ENCODE peak calls at places on chromosomes 2 and 18, in seven cellular contexts. T, Y, E, L, V, F and D are unnamed samples. For H3K27me3, the result is how much of the 10 kb centered on the place peaks cover.

GRCh38 chr2:80393996-80394395 is 89.4 kb upstream of the LRRTM1 start:
- DNase-seq in T (no peak), Y (no peak), E (no peak), L (no peak), V (no peak), F (no peak), D (no peak)

GRCh38 chr18:36702398-36703010 is 126.3 kb downstream of the TPGS2 start:
- DNase-seq in T (no peak), Y (no peak), E (no peak), L (no peak), V (no peak), F (peak), D (no peak)

GRCh38 chr2:119230219-119230618 is 6.6 kb downstream of the STEAP3 start:
- DNase-seq in T (no peak), Y (no peak), E (no peak), L (no peak), V (no peak), F (no peak), D (no peak)

GRCh38 chr2:104734937-104735586 is 118.9 kb upstream of the POU3F3 start:
- DNase-seq in T (no peak), Y (no peak), E (no peak), L (no peak), V (no peak), F (no peak), D (no peak)

GRCh38 chr2:85312404-85312803 is 15.4 kb downstream of the TGOLN2 start:
- DNase-seq in T (no peak), Y (peak), E (no peak), L (no peak), V (no peak), F (no peak), D (peak)

GRCh38 chr2:148130571-148130970 is 109.7 kb downstream of the MBD5 start:
- DNase-seq in T (no peak), Y (no peak), E (no peak), L (no peak), V (no peak), F (no peak), D (no peak)

GRCh38 chr2:130289780-130290179 is 52.9 kb upstream of the IMP4 start:
- DNase-seq in T (no peak), Y (no peak), E (no peak), L (no peak), V (no peak), F (no peak), D (no peak)

GRCh38 chr18:52275817-52276216 is 64.2 kb upstream of the DCC start:
- DNase-seq in T (no peak), Y (no peak), E (no peak), L (no peak), V (no peak), F (no peak), D (no peak)

GRCh38 chr2:101418704-101419663 is 31.7 kb upstream of the CREG2 start:
- DNase-seq in T (peak), Y (peak), E (peak), L (peak), V (peak), F (peak), D (peak)

GRCh38 chr2:174327958-174328308 is 6.8 kb upstream of the SP9 start:
- DNase-seq in T (no peak), Y (no peak), E (no peak), L (no peak), V (peak), F (no peak), D (peak)
- H3K4me3 ChIP-seq in T (no peak), Y (no peak), E (no peak), L (no peak), V (peak), F (no peak), D (no peak)

GRCh38 chr18:13910986-13911385 is 4.3 kb downstream of the MC2R start:
- DNase-seq in T (no peak), Y (no peak), E (no peak), L (no peak), V (no peak), F (no peak), D (no peak)
- H3K27me3 ChIP-seq in T (under half), Y (half or more), E (under half), L (under half), V (under half), F (under half), D (under half)

GRCh38 chr2:47657886-47658577 is 124.9 kb upstream of the MSH6 start:
- DNase-seq in T (no peak), Y (no peak), E (no peak), L (no peak), V (no peak), F (no peak), D (peak)
- H3K4me3 ChIP-seq in T (no peak), Y (no peak), E (no peak), L (no peak), V (no peak), F (no peak), D (no peak)

GRCh38 chr2:39413063-39413722 is 23.9 kb downstream of the MAP4K3 start:
- DNase-seq in T (no peak), Y (no peak), E (no peak), L (no peak), V (no peak), F (no peak), D (no peak)

GRCh38 chr2:39408351-39409136 is 28.5 kb downstream of the MAP4K3 start:
- DNase-seq in T (no peak), Y (no peak), E (no peak), L (no peak), V (no peak), F (no peak), D (no peak)

GRCh38 chr2:39407516-39408296 is 29.4 kb downstream of the MAP4K3 start:
- DNase-seq in T (no peak), Y (no peak), E (no peak), L (no peak), V (no peak), F (no peak), D (no peak)

GRCh38 chr2:39409697-39410389 is 27.2 kb downstream of the MAP4K3 start:
- DNase-seq in T (no peak), Y (no peak), E (no peak), L (no peak), V (no peak), F (no peak), D (no peak)

GRCh38 chr2:39411186-39411944 is 25.7 kb downstream of the MAP4K3 start:
- DNase-seq in T (no peak), Y (no peak), E (no peak), L (no peak), V (no peak), F (no peak), D (no peak)
- H3K27me3 ChIP-seq in T (under half), Y (under half), E (under half), L (under half), V (under half), F (under half), D (under half)

GRCh38 chr2:62566847-62567246 is 60.9 kb upstream of the TMEM17 start:
- DNase-seq in T (no peak), Y (no peak), E (no peak), L (no peak), V (no peak), F (no peak), D (no peak)

GRCh38 chr2:62569907-62570793 is 64.2 kb upstream of the TMEM17 start:
- DNase-seq in T (no peak), Y (no peak), E (no peak), L (no peak), V (peak), F (no peak), D (no peak)

GRCh38 chr2:62568074-62568473 is 62.1 kb upstream of the TMEM17 start:
- DNase-seq in T (no peak), Y (no peak), E (no peak), L (no peak), V (no peak), F (no peak), D (no peak)

GRCh38 chr2:62570861-62571698 is 65.1 kb upstream of the TMEM17 start:
- DNase-seq in T (no peak), Y (peak), E (no peak), L (no peak), V (peak), F (no peak), D (no peak)

GRCh38 chr2:62568983-62569837 is 63.2 kb upstream of the TMEM17 start:
- DNase-seq in T (no peak), Y (no peak), E (no peak), L (no peak), V (no peak), F (no peak), D (no peak)
- H3K4me3 ChIP-seq in T (no peak), Y (no peak), E (no peak), L (no peak), V (no peak), F (no peak), D (no peak)

GRCh38 chr2:25331686-25332365 is 9.9 kb downstream of the DNMT3A start:
- DNase-seq in T (no peak), Y (no peak), E (no peak), L (no peak), V (no peak), F (no peak), D (peak)

GRCh38 chr2:25332571-25332970 is 9.2 kb downstream of the DNMT3A start:
- DNase-seq in T (no peak), Y (no peak), E (no peak), L (no peak), V (no peak), F (no peak), D (no peak)

GRCh38 chr2:25330273-25330672 is 11.5 kb downstream of the DNMT3A start:
- DNase-seq in T (no peak), Y (no peak), E (no peak), L (no peak), V (no peak), F (no peak), D (no peak)

GRCh38 chr2:25328152-25329085 is 13.3 kb downstream of the DNMT3A start:
- DNase-seq in T (no peak), Y (no peak), E (no peak), L (no peak), V (no peak), F (no peak), D (no peak)

DNA sequence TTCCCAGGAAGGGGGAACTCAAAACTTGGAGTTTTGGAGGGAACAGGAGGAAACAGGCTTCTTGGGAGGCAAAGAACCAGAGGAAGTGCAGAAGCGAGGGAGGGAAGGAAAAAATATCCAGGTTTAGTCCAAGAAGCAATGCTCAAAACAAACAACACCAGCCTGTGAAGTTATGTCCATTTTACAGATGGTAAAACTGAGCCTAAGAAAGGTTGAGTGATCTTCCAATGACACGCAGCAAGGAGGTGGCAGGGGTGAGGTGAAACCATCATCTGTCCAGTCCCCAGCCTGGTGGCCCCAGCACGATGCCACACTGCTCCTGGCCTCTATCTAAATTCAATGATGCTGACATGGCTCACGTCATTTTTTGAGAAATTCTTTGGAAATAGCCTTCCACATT is 10.8 kb downstream of the DNMT3A start:
- DNase-seq in T (no peak), Y (no peak), E (no peak), L (no peak), V (no peak), F (no peak), D (no peak)
- H3K27me3 ChIP-seq in T (under half), Y (under half), E (under half), L (under half), V (under half), F (under half), D (under half)

GRCh38 chr2:108591163-108591562 is 56.9 kb downstream of the LIMS1 start:
- DNase-seq in T (no peak), Y (no peak), E (no peak), L (no peak), V (no peak), F (no peak), D (no peak)

GRCh38 chr2:108594982-108595464 is 60.8 kb downstream of the LIMS1 start:
- DNase-seq in T (no peak), Y (peak), E (no peak), L (no peak), V (no peak), F (no peak), D (no peak)

GRCh38 chr2:108589786-108590185 is 55.5 kb downstream of the LIMS1 start:
- DNase-seq in T (no peak), Y (no peak), E (no peak), L (no peak), V (no peak), F (no peak), D (no peak)

GRCh38 chr2:108594132-108594981 is 60.1 kb downstream of the LIMS1 start:
- DNase-seq in T (no peak), Y (peak), E (no peak), L (no peak), V (no peak), F (no peak), D (no peak)

GRCh38 chr2:108593547-108594098 is 59.4 kb downstream of the LIMS1 start:
- DNase-seq in T (no peak), Y (no peak), E (no peak), L (no peak), V (no peak), F (no peak), D (peak)
- H3K4me3 ChIP-seq in T (no peak), Y (no peak), E (no peak), L (no peak), V (peak), F (no peak), D (peak)

DNA sequence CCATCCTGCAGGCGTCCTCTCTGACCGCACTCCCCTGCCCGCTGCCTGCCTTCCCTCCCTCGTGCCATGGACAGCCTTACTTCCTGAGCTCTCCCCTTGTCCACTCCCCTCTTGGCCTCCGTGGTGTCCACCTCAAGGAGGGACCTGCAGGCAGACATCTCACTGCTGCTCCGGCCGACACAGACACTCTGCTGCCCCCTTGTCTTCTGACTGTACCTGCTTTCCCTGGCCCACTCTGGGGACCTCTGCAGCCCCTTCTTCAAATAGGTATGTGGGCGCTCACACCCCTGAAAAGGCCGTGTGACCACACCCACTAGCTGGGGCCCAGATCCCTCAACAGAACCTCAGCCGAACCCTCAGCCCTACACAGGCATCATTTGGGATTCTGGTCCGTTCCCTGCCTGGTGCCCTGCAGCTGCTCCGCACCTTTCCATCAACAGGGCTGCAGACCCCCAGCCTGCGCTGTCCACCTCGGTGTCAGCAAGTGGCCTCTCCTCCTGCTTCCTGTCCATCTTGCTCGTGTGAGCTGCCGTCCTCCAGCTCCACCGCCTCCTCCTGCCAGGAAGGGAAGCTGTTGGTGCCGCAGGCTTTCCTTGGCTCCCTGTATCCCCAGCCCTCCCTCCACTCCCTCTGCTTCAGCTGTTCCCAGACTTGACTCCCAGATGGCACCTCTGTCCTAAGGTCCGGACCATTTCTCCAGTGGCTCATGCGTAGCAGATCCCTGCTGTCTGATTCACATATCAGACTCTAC is 94.1 kb downstream of the KLHL29 start:
- DNase-seq in T (no peak), Y (no peak), E (no peak), L (no peak), V (no peak), F (no peak), D (no peak)
- H3K27me3 ChIP-seq in T (under half), Y (under half), E (under half), L (under half), V (under half), F (under half), D (under half)

GRCh38 chr2:169397697-169398096 is 35.4 kb upstream of the LRP2 start:
- DNase-seq in T (no peak), Y (no peak), E (no peak), L (no peak), V (peak), F (no peak), D (no peak)
- H3K4me3 ChIP-seq in T (no peak), Y (no peak), E (no peak), L (no peak), V (no peak), F (no peak), D (no peak)